ENCODE peak calls at places on chromosomes 13 and 19, in four cellular contexts. One of them, this sample, is unnamed. For H3K4me1, the result is how much of the 10 kb centered on the place peaks cover.

GRCh38 chr13:37869756-37870488 is at the start of gene TRPC4:
- DNase-seq in left ventricle myocardium inferior: peak
- DNase-seq in psoas muscle: peak
- DNase-seq in upper lobe of right lung: peak
- DNase-seq in this sample: peak

GRCh38 chr19:6117534-6117933 is 7.2 kb upstream of the RFX2 start:
- DNase-seq in psoas muscle: no peak
- DNase-seq in upper lobe of right lung: no peak
- DNase-seq in left ventricle myocardium inferior: no peak
- DNase-seq in this sample: no peak

GRCh38 chr13:19864018-19864338 is 529 bp upstream of the ZMYM5 start:
- DNase-seq in upper lobe of right lung: peak
- DNase-seq in psoas muscle: peak
- DNase-seq in left ventricle myocardium inferior: peak
- DNase-seq in this sample: peak

GRCh38 chr19:5080030-5080644 is 111.2 kb downstream of the KDM4B start:
- DNase-seq in left ventricle myocardium inferior: no peak
- DNase-seq in upper lobe of right lung: no peak
- DNase-seq in psoas muscle: no peak
- DNase-seq in this sample: no peak

GRCh38 chr13:93364166-93364565 is 137.6 kb downstream of the GPC6 start:
- DNase-seq in psoas muscle: no peak
- DNase-seq in upper lobe of right lung: no peak
- DNase-seq in left ventricle myocardium inferior: no peak
- DNase-seq in this sample: no peak

GRCh38 chr13:22561581-22561980 is 619.2 kb upstream of the SGCG start:
- DNase-seq in left ventricle myocardium inferior: no peak
- DNase-seq in upper lobe of right lung: no peak
- DNase-seq in psoas muscle: no peak
- DNase-seq in this sample: no peak

GRCh38 chr19:29013325-29013724 is 199.6 kb downstream of the UQCRFS1 start:
- DNase-seq in left ventricle myocardium inferior: no peak
- DNase-seq in psoas muscle: no peak
- DNase-seq in upper lobe of right lung: peak
- DNase-seq in this sample: no peak

GRCh38 chr13:98201178-98201577 is 24.1 kb upstream of the RNF113B start:
- DNase-seq in upper lobe of right lung: no peak
- DNase-seq in left ventricle myocardium inferior: no peak
- DNase-seq in psoas muscle: no peak
- DNase-seq in this sample: no peak

GRCh38 chr13:74136089-74136658 is 2.0 kb upstream of the KLF12 start:
- DNase-seq in left ventricle myocardium inferior: peak
- DNase-seq in psoas muscle: peak
- DNase-seq in upper lobe of right lung: peak
- DNase-seq in this sample: peak

GRCh38 chr13:109862627-109863026 is 76.2 kb upstream of the IRS2 start:
- DNase-seq in left ventricle myocardium inferior: no peak
- DNase-seq in upper lobe of right lung: no peak
- DNase-seq in psoas muscle: no peak
- DNase-seq in this sample: no peak

GRCh38 chr13:113938716-113939115 is 35.2 kb downstream of the C13orf46 start:
- DNase-seq in psoas muscle: no peak
- DNase-seq in left ventricle myocardium inferior: no peak
- DNase-seq in upper lobe of right lung: no peak
- DNase-seq in this sample: no peak

GRCh38 chr13:32902898-32903297 is 113.3 kb upstream of the KL start:
- DNase-seq in upper lobe of right lung: no peak
- DNase-seq in psoas muscle: peak
- DNase-seq in left ventricle myocardium inferior: peak
- DNase-seq in this sample: peak

GRCh38 chr19:12789904-12790619 is 1.2 kb upstream of the JUNB start:
- DNase-seq in left ventricle myocardium inferior: peak
- DNase-seq in psoas muscle: peak
- DNase-seq in upper lobe of right lung: peak
- DNase-seq in this sample: peak
- H3K4me1 ChIP-seq in left ventricle myocardium inferior: half or more
- H3K4me1 ChIP-seq in psoas muscle: under half
- H3K4me1 ChIP-seq in upper lobe of right lung: under half
- H3K4me1 ChIP-seq in this sample: half or more

DNA sequence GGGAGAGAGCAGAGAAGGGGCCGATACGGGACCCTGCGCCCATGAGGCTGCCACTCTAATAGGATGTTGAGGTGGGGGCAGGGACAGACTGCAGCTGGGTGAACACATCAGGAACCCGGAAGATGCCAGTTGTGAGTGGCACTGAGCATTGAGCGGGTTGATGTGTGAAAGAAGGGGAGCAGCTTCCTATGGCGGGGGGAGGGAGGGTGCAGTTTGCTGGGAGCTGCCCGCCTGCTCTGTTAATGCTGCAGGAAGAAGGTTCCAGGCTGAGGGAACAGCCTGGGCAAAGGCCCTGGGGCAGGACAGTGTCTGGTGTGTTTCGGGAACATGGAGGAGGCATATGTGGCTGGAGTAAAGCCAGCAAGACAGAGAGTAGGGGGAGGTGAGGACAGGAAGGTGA is 29.8 kb downstream of the DNM2 start:
- DNase-seq in upper lobe of right lung: no peak
- DNase-seq in left ventricle myocardium inferior: no peak
- DNase-seq in psoas muscle: no peak
- DNase-seq in this sample: peak
- H3K4me1 ChIP-seq in upper lobe of right lung: half or more
- H3K4me1 ChIP-seq in left ventricle myocardium inferior: half or more
- H3K4me1 ChIP-seq in psoas muscle: under half
- H3K4me1 ChIP-seq in this sample: half or more

DNA sequence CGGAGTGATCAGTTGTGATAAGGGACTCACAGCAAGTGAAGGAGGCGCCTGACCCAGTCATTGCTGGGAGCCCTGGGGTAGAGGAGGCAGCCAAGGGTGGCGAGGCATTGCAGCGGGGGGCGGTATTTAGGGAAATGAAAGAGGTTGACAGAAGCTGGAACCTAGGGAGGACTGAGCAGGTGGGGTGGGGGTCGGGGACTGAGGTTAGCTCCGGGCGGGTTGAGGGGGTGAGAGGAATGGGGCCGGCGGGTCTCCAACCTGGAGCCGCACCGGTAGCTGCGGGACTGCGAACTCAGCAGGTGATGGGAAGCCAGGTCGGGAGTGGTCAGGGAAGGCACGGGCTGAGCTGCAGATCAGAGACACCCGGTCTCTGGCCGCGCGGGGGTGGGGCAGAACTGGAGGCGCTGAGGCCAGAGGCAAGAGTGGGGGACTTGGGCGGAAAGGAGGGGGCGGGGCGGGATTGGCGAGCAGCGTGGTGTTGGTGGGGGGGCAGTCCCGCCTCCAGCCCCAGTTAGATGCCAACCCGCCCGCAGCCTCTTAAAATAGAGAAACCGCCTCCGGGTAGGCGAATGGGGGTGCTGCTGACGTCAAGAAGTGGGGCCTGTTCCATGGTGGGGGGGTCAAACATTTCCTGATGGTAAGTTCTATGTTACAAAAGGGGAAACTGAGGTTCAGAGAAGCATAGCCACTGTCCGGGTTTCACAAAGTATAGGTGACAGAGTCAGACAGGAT is 1.5 kb downstream of the MAST3 start:
- DNase-seq in upper lobe of right lung: peak
- DNase-seq in left ventricle myocardium inferior: no peak
- DNase-seq in psoas muscle: no peak
- DNase-seq in this sample: peak
- H3K4me1 ChIP-seq in upper lobe of right lung: under half
- H3K4me1 ChIP-seq in left ventricle myocardium inferior: under half
- H3K4me1 ChIP-seq in psoas muscle: under half
- H3K4me1 ChIP-seq in this sample: under half

GRCh38 chr19:2239173-2239572 is 2.5 kb downstream of the SF3A2 start:
- DNase-seq in psoas muscle: no peak
- DNase-seq in upper lobe of right lung: no peak
- DNase-seq in left ventricle myocardium inferior: no peak
- DNase-seq in this sample: no peak
- H3K4me1 ChIP-seq in psoas muscle: half or more
- H3K4me1 ChIP-seq in upper lobe of right lung: half or more
- H3K4me1 ChIP-seq in left ventricle myocardium inferior: half or more
- H3K4me1 ChIP-seq in this sample: half or more

DNA sequence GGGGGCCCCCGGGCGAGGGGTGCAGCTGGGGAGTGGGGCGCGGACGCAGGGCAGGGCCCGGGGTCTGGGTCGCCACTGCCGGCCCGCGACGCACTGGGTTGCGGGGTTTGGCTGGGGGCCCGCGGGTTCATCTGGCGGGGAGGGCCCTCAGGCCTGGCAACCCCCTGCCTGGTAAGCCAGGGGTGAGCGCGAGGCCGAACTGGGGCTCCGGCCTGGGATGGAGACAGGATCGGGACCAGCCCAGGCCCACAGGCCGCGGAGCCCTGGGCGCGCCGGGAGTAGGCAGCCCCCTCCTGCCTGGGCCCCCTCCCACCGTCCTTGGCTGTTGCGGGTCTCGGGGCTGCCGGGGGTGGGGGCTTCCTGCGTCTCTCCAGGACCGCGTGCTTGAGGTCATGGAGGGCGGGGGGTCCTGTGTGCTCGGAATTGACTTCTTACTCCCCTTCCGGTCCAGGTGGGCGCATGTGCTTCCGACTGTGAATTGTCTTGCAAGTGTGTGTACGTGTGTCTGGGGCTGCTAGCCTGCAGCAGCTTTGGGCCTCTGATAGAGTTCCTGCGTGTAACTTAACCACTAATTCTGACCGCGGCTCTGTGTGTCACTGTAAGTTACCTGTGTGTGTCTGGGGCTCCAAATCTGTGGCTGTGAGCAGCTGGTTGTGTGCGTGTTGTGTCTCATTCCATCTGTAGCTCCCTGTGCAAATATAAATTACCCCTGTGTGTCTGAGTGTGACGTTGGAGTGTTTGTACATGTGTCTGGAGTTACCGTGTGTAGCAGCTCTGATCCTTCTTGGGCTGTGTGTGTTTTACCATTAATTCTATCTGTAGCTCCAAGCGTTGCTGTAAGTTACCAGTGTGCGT is 751 bp downstream of the GRAMD1A start:
- DNase-seq in upper lobe of right lung: no peak
- DNase-seq in left ventricle myocardium inferior: no peak
- DNase-seq in psoas muscle: no peak
- DNase-seq in this sample: peak
- H3K4me1 ChIP-seq in upper lobe of right lung: half or more
- H3K4me1 ChIP-seq in left ventricle myocardium inferior: half or more
- H3K4me1 ChIP-seq in psoas muscle: under half
- H3K4me1 ChIP-seq in this sample: under half

GRCh38 chr19:46744005-46744691 is 1.7 kb upstream of the FKRP start:
- DNase-seq in left ventricle myocardium inferior: no peak
- DNase-seq in upper lobe of right lung: no peak
- DNase-seq in psoas muscle: no peak
- DNase-seq in this sample: no peak
- H3K4me1 ChIP-seq in left ventricle myocardium inferior: half or more
- H3K4me1 ChIP-seq in upper lobe of right lung: under half
- H3K4me1 ChIP-seq in psoas muscle: half or more
- H3K4me1 ChIP-seq in this sample: under half

This sample was measured in transverse colon.